ENCODE peak calls at places on chromosomes 3 and 15, in ten cellular contexts. One of them, this sample, is unnamed.

GRCh38 chr3:149319750-149320149 is 13.7 kb downstream of the TM4SF18 start:
- DNase-seq in RPMI8226: no peak
- DNase-seq in cardiac muscle cell: no peak
- DNase-seq in astrocyte of the hippocampus: peak
- DNase-seq in PC-9: no peak
- DNase-seq in tibial nerve: no peak
- DNase-seq in PC-3: no peak
- DNase-seq in central memory CD4-positive, alpha-beta T cell: no peak
- DNase-seq in NCI-H1105 treated with DMSO at 0.1 percent for 48 hours: no peak
- DNase-seq in foreskin melanocyte: no peak
- DNase-seq in this sample: no peak

GRCh38 chr3:134896696-134897095 is 101.6 kb downstream of the EPHB1 start:
- DNase-seq in RPMI8226: no peak
- DNase-seq in cardiac muscle cell: no peak
- DNase-seq in astrocyte of the hippocampus: no peak
- DNase-seq in PC-9: no peak
- DNase-seq in tibial nerve: no peak
- DNase-seq in PC-3: no peak
- DNase-seq in central memory CD4-positive, alpha-beta T cell: no peak
- DNase-seq in NCI-H1105 treated with DMSO at 0.1 percent for 48 hours: no peak
- DNase-seq in foreskin melanocyte: no peak
- DNase-seq in this sample: no peak

GRCh38 chr3:120052685-120053084 is 41.6 kb downstream of the GSK3B start:
- DNase-seq in RPMI8226: no peak
- DNase-seq in cardiac muscle cell: no peak
- DNase-seq in astrocyte of the hippocampus: no peak
- DNase-seq in PC-9: no peak
- DNase-seq in tibial nerve: no peak
- DNase-seq in PC-3: no peak
- DNase-seq in central memory CD4-positive, alpha-beta T cell: no peak
- DNase-seq in NCI-H1105 treated with DMSO at 0.1 percent for 48 hours: no peak
- DNase-seq in foreskin melanocyte: no peak
- DNase-seq in this sample: no peak

GRCh38 chr3:158532099-158532734 is 38.8 kb upstream of the MLF1 start:
- DNase-seq in RPMI8226: peak
- DNase-seq in cardiac muscle cell: peak
- DNase-seq in astrocyte of the hippocampus: peak
- DNase-seq in PC-9: peak
- DNase-seq in tibial nerve: no peak
- DNase-seq in PC-3: peak
- DNase-seq in central memory CD4-positive, alpha-beta T cell: no peak
- DNase-seq in NCI-H1105 treated with DMSO at 0.1 percent for 48 hours: peak
- DNase-seq in foreskin melanocyte: peak
- DNase-seq in this sample: peak

GRCh38 chr3:150787741-150788370 is 24.9 kb upstream of the SIAH2 start:
- DNase-seq in RPMI8226: peak
- DNase-seq in cardiac muscle cell: peak
- DNase-seq in astrocyte of the hippocampus: peak
- DNase-seq in PC-9: peak
- DNase-seq in tibial nerve: peak
- DNase-seq in PC-3: peak
- DNase-seq in central memory CD4-positive, alpha-beta T cell: peak
- DNase-seq in NCI-H1105 treated with DMSO at 0.1 percent for 48 hours: peak
- DNase-seq in foreskin melanocyte: peak
- DNase-seq in this sample: peak

GRCh38 chr15:84079885-84080777 is 155.4 kb upstream of the GOLGA6L4 start:
- DNase-seq in RPMI8226: peak
- DNase-seq in cardiac muscle cell: peak
- DNase-seq in astrocyte of the hippocampus: peak
- DNase-seq in PC-9: no peak
- DNase-seq in tibial nerve: no peak
- DNase-seq in PC-3: no peak
- DNase-seq in central memory CD4-positive, alpha-beta T cell: peak
- DNase-seq in NCI-H1105 treated with DMSO at 0.1 percent for 48 hours: peak
- DNase-seq in foreskin melanocyte: no peak
- DNase-seq in this sample: peak

GRCh38 chr3:119731545-119732343 is 28.9 kb downstream of the CFAP91 start:
- DNase-seq in RPMI8226: no peak
- DNase-seq in cardiac muscle cell: no peak
- DNase-seq in astrocyte of the hippocampus: peak
- DNase-seq in PC-9: no peak
- DNase-seq in tibial nerve: no peak
- DNase-seq in PC-3: peak
- DNase-seq in central memory CD4-positive, alpha-beta T cell: no peak
- DNase-seq in NCI-H1105 treated with DMSO at 0.1 percent for 48 hours: no peak
- DNase-seq in foreskin melanocyte: peak
- DNase-seq in this sample: no peak

GRCh38 chr3:17213102-17213501 is 328.3 kb downstream of the PLCL2 start:
- DNase-seq in RPMI8226: no peak
- DNase-seq in cardiac muscle cell: peak
- DNase-seq in astrocyte of the hippocampus: no peak
- DNase-seq in PC-9: no peak
- DNase-seq in tibial nerve: no peak
- DNase-seq in PC-3: peak
- DNase-seq in central memory CD4-positive, alpha-beta T cell: no peak
- DNase-seq in NCI-H1105 treated with DMSO at 0.1 percent for 48 hours: no peak
- DNase-seq in foreskin melanocyte: no peak
- DNase-seq in this sample: no peak

GRCh38 chr3:127137757-127138536 is 55.0 kb upstream of the PRR23E start:
- DNase-seq in RPMI8226: no peak
- DNase-seq in cardiac muscle cell: no peak
- DNase-seq in astrocyte of the hippocampus: no peak
- DNase-seq in PC-9: no peak
- DNase-seq in tibial nerve: no peak
- DNase-seq in PC-3: no peak
- DNase-seq in central memory CD4-positive, alpha-beta T cell: no peak
- DNase-seq in NCI-H1105 treated with DMSO at 0.1 percent for 48 hours: no peak
- DNase-seq in foreskin melanocyte: no peak
- DNase-seq in this sample: no peak

GRCh38 chr15:53359038-53359437 is 400.4 kb downstream of the WDR72 start:
- DNase-seq in RPMI8226: no peak
- DNase-seq in cardiac muscle cell: no peak
- DNase-seq in astrocyte of the hippocampus: no peak
- DNase-seq in PC-9: no peak
- DNase-seq in tibial nerve: no peak
- DNase-seq in PC-3: no peak
- DNase-seq in central memory CD4-positive, alpha-beta T cell: no peak
- DNase-seq in NCI-H1105 treated with DMSO at 0.1 percent for 48 hours: no peak
- DNase-seq in foreskin melanocyte: no peak
- DNase-seq in this sample: no peak

GRCh38 chr3:101643861-101644613 is 32.9 kb downstream of the ZBTB11 start:
- DNase-seq in RPMI8226: no peak
- DNase-seq in cardiac muscle cell: peak
- DNase-seq in astrocyte of the hippocampus: peak
- DNase-seq in PC-9: peak
- DNase-seq in tibial nerve: no peak
- DNase-seq in PC-3: peak
- DNase-seq in central memory CD4-positive, alpha-beta T cell: peak
- DNase-seq in NCI-H1105 treated with DMSO at 0.1 percent for 48 hours: no peak
- DNase-seq in foreskin melanocyte: peak
- DNase-seq in this sample: no peak

GRCh38 chr3:26613999-26614398 is 8.6 kb upstream of the LRRC3B start:
- DNase-seq in RPMI8226: no peak
- DNase-seq in cardiac muscle cell: no peak
- DNase-seq in astrocyte of the hippocampus: no peak
- DNase-seq in PC-9: no peak
- DNase-seq in tibial nerve: no peak
- DNase-seq in PC-3: no peak
- DNase-seq in central memory CD4-positive, alpha-beta T cell: no peak
- DNase-seq in NCI-H1105 treated with DMSO at 0.1 percent for 48 hours: no peak
- DNase-seq in foreskin melanocyte: no peak
- DNase-seq in this sample: no peak

GRCh38 chr15:39171944-39172368 is 408.9 kb upstream of the THBS1 start:
- DNase-seq in RPMI8226: peak
- DNase-seq in cardiac muscle cell: peak
- DNase-seq in astrocyte of the hippocampus: peak
- DNase-seq in PC-9: peak
- DNase-seq in tibial nerve: peak
- DNase-seq in PC-3: peak
- DNase-seq in central memory CD4-positive, alpha-beta T cell: no peak
- DNase-seq in NCI-H1105 treated with DMSO at 0.1 percent for 48 hours: peak
- DNase-seq in foreskin melanocyte: peak
- DNase-seq in this sample: peak

GRCh38 chr3:161305095-161305991 is 66.0 kb downstream of the SPTSSB start:
- DNase-seq in RPMI8226: peak
- DNase-seq in cardiac muscle cell: peak
- DNase-seq in astrocyte of the hippocampus: peak
- DNase-seq in PC-9: no peak
- DNase-seq in tibial nerve: no peak
- DNase-seq in PC-3: peak
- DNase-seq in central memory CD4-positive, alpha-beta T cell: no peak
- DNase-seq in NCI-H1105 treated with DMSO at 0.1 percent for 48 hours: no peak
- DNase-seq in foreskin melanocyte: no peak
- DNase-seq in this sample: no peak

GRCh38 chr3:28646435-28646834 is 297.8 kb upstream of the AZI2 start:
- DNase-seq in RPMI8226: no peak
- DNase-seq in cardiac muscle cell: no peak
- DNase-seq in astrocyte of the hippocampus: no peak
- DNase-seq in PC-9: no peak
- DNase-seq in tibial nerve: no peak
- DNase-seq in PC-3: no peak
- DNase-seq in central memory CD4-positive, alpha-beta T cell: no peak
- DNase-seq in NCI-H1105 treated with DMSO at 0.1 percent for 48 hours: no peak
- DNase-seq in foreskin melanocyte: no peak
- DNase-seq in this sample: no peak

GRCh38 chr15:98292442-98293240 is 332.1 kb downstream of the ARRDC4 start:
- DNase-seq in RPMI8226: peak
- DNase-seq in cardiac muscle cell: peak
- DNase-seq in astrocyte of the hippocampus: peak
- DNase-seq in PC-9: peak
- DNase-seq in tibial nerve: peak
- DNase-seq in PC-3: peak
- DNase-seq in central memory CD4-positive, alpha-beta T cell: no peak
- DNase-seq in NCI-H1105 treated with DMSO at 0.1 percent for 48 hours: no peak
- DNase-seq in foreskin melanocyte: no peak
- DNase-seq in this sample: peak

GRCh38 chr15:48602358-48603122 is 43.0 kb downstream of the FBN1 start:
- DNase-seq in RPMI8226: no peak
- DNase-seq in cardiac muscle cell: peak
- DNase-seq in astrocyte of the hippocampus: peak
- DNase-seq in PC-9: no peak
- DNase-seq in tibial nerve: no peak
- DNase-seq in PC-3: peak
- DNase-seq in central memory CD4-positive, alpha-beta T cell: no peak
- DNase-seq in NCI-H1105 treated with DMSO at 0.1 percent for 48 hours: no peak
- DNase-seq in foreskin melanocyte: peak
- DNase-seq in this sample: no peak

GRCh38 chr3:4720316-4721075 is 227.3 kb downstream of the ITPR1 start:
- DNase-seq in RPMI8226: peak
- DNase-seq in cardiac muscle cell: peak
- DNase-seq in astrocyte of the hippocampus: peak
- DNase-seq in PC-9: peak
- DNase-seq in tibial nerve: peak
- DNase-seq in PC-3: peak
- DNase-seq in central memory CD4-positive, alpha-beta T cell: peak
- DNase-seq in NCI-H1105 treated with DMSO at 0.1 percent for 48 hours: no peak
- DNase-seq in foreskin melanocyte: no peak
- DNase-seq in this sample: no peak

GRCh38 chr3:132916096-132916495 is 122.1 kb upstream of the TMEM108 start:
- DNase-seq in RPMI8226: no peak
- DNase-seq in cardiac muscle cell: peak
- DNase-seq in astrocyte of the hippocampus: peak
- DNase-seq in PC-9: no peak
- DNase-seq in tibial nerve: no peak
- DNase-seq in PC-3: no peak
- DNase-seq in central memory CD4-positive, alpha-beta T cell: no peak
- DNase-seq in NCI-H1105 treated with DMSO at 0.1 percent for 48 hours: no peak
- DNase-seq in foreskin melanocyte: no peak
- DNase-seq in this sample: no peak

GRCh38 chr3:107545680-107546120 is 22.9 kb downstream of the BBX start:
- DNase-seq in RPMI8226: no peak
- DNase-seq in cardiac muscle cell: peak
- DNase-seq in astrocyte of the hippocampus: peak
- DNase-seq in PC-9: no peak
- DNase-seq in tibial nerve: no peak
- DNase-seq in PC-3: no peak
- DNase-seq in central memory CD4-positive, alpha-beta T cell: no peak
- DNase-seq in NCI-H1105 treated with DMSO at 0.1 percent for 48 hours: no peak
- DNase-seq in foreskin melanocyte: no peak
- DNase-seq in this sample: no peak

GRCh38 chr3:118932822-118933558 is 101.7 kb downstream of the IGSF11 start:
- DNase-seq in RPMI8226: peak
- DNase-seq in cardiac muscle cell: no peak
- DNase-seq in astrocyte of the hippocampus: no peak
- DNase-seq in PC-9: no peak
- DNase-seq in tibial nerve: no peak
- DNase-seq in PC-3: no peak
- DNase-seq in central memory CD4-positive, alpha-beta T cell: no peak
- DNase-seq in NCI-H1105 treated with DMSO at 0.1 percent for 48 hours: no peak
- DNase-seq in foreskin melanocyte: no peak
- DNase-seq in this sample: no peak

GRCh38 chr3:127484601-127485388 is 105.7 kb downstream of the TPRA1 start:
- DNase-seq in RPMI8226: no peak
- DNase-seq in cardiac muscle cell: peak
- DNase-seq in astrocyte of the hippocampus: peak
- DNase-seq in PC-9: no peak
- DNase-seq in tibial nerve: no peak
- DNase-seq in PC-3: no peak
- DNase-seq in central memory CD4-positive, alpha-beta T cell: no peak
- DNase-seq in NCI-H1105 treated with DMSO at 0.1 percent for 48 hours: no peak
- DNase-seq in foreskin melanocyte: no peak
- DNase-seq in this sample: no peak

GRCh38 chr15:65529754-65530317 is 427 bp upstream of the HACD3 start:
- DNase-seq in RPMI8226: no peak
- DNase-seq in cardiac muscle cell: no peak
- DNase-seq in astrocyte of the hippocampus: no peak
- DNase-seq in PC-9: no peak
- DNase-seq in tibial nerve: no peak
- DNase-seq in PC-3: no peak
- DNase-seq in central memory CD4-positive, alpha-beta T cell: no peak
- DNase-seq in NCI-H1105 treated with DMSO at 0.1 percent for 48 hours: no peak
- DNase-seq in foreskin melanocyte: no peak
- DNase-seq in this sample: no peak

GRCh38 chr3:12507871-12508281 is 23.6 kb downstream of the TSEN2 start:
- DNase-seq in RPMI8226: no peak
- DNase-seq in cardiac muscle cell: peak
- DNase-seq in astrocyte of the hippocampus: peak
- DNase-seq in PC-9: peak
- DNase-seq in tibial nerve: no peak
- DNase-seq in PC-3: peak
- DNase-seq in central memory CD4-positive, alpha-beta T cell: no peak
- DNase-seq in NCI-H1105 treated with DMSO at 0.1 percent for 48 hours: no peak
- DNase-seq in foreskin melanocyte: no peak
- DNase-seq in this sample: peak

GRCh38 chr15:64112904-64113303 is 17.1 kb downstream of the SNX1 start:
- DNase-seq in RPMI8226: no peak
- DNase-seq in cardiac muscle cell: peak
- DNase-seq in astrocyte of the hippocampus: no peak
- DNase-seq in PC-9: no peak
- DNase-seq in tibial nerve: no peak
- DNase-seq in PC-3: no peak
- DNase-seq in central memory CD4-positive, alpha-beta T cell: no peak
- DNase-seq in NCI-H1105 treated with DMSO at 0.1 percent for 48 hours: no peak
- DNase-seq in foreskin melanocyte: no peak
- DNase-seq in this sample: no peak

GRCh38 chr3:25080461-25080860 is 347.6 kb upstream of the RARB start:
- DNase-seq in RPMI8226: no peak
- DNase-seq in cardiac muscle cell: no peak
- DNase-seq in astrocyte of the hippocampus: no peak
- DNase-seq in PC-9: no peak
- DNase-seq in tibial nerve: no peak
- DNase-seq in PC-3: no peak
- DNase-seq in central memory CD4-positive, alpha-beta T cell: no peak
- DNase-seq in NCI-H1105 treated with DMSO at 0.1 percent for 48 hours: no peak
- DNase-seq in foreskin melanocyte: peak
- DNase-seq in this sample: no peak

GRCh38 chr3:47298439-47298838 is 15.7 kb downstream of the KLHL18 start:
- DNase-seq in RPMI8226: no peak
- DNase-seq in cardiac muscle cell: no peak
- DNase-seq in astrocyte of the hippocampus: no peak
- DNase-seq in PC-9: no peak
- DNase-seq in tibial nerve: no peak
- DNase-seq in PC-3: no peak
- DNase-seq in central memory CD4-positive, alpha-beta T cell: no peak
- DNase-seq in NCI-H1105 treated with DMSO at 0.1 percent for 48 hours: no peak
- DNase-seq in foreskin melanocyte: no peak
- DNase-seq in this sample: no peak

GRCh38 chr3:66506154-66506553 is 5.3 kb upstream of the LRIG1 start:
- DNase-seq in RPMI8226: no peak
- DNase-seq in cardiac muscle cell: no peak
- DNase-seq in astrocyte of the hippocampus: no peak
- DNase-seq in PC-9: no peak
- DNase-seq in tibial nerve: no peak
- DNase-seq in PC-3: no peak
- DNase-seq in central memory CD4-positive, alpha-beta T cell: no peak
- DNase-seq in NCI-H1105 treated with DMSO at 0.1 percent for 48 hours: no peak
- DNase-seq in foreskin melanocyte: no peak
- DNase-seq in this sample: no peak

This sample was measured in BE2C.